ENCODE peak calls at places on chromosome 6, in four cellular contexts. G, Z, H and A are unnamed samples.
A peak's percentile ranks its signal among the peaks of the same experiment; 100 is the strongest.

GRCh38 chr6:72348926-72349325 is 272.9 kb upstream of the KCNQ5 start:
- DNase-seq in H (no peak), Z (no peak), G (no peak), A (no peak)

GRCh38 chr6:35094183-35094582 is 47.0 kb downstream of the TCP11 start:
- DNase-seq in H (no peak), Z (no peak), G (no peak), A (no peak)

GRCh38 chr6:110529907-110530306 is 53.5 kb upstream of the SLC22A16 start:
- DNase-seq in G (no peak), Z (no peak), H (no peak), A (no peak)

GRCh38 chr6:72464791-72465691 is 156.8 kb upstream of the KCNQ5 start:
- DNase-seq in G (no peak), Z (peak; percentile 35), H (no peak), A (no peak)

GRCh38 chr6:137297887-137298286 is 78.7 kb upstream of the IFNGR1 start:
- DNase-seq in Z (no peak), H (no peak), G (no peak), A (peak; percentile 34)

GRCh38 chr6:94623586-94623985 is 953.7 kb upstream of the MANEA start:
- DNase-seq in H (no peak), G (no peak), Z (no peak), A (no peak)

GRCh38 chr6:31901415-31901952 is 402 bp downstream of the ZBTB12 start:
- DNase-seq in H (peak; percentile 58), G (no peak), Z (peak; percentile 85), A (peak; percentile 57)

GRCh38 chr6:24117016-24117415 is 9.0 kb upstream of the NRSN1 start:
- DNase-seq in Z (no peak), H (no peak), G (no peak), A (no peak)

GRCh38 chr6:35392111-35392702 is 49.8 kb downstream of the PPARD start:
- DNase-seq in H (no peak), G (no peak), Z (no peak), A (no peak)

GRCh38 chr6:25366785-25367657 is 87.8 kb downstream of the CARMIL1 start:
- DNase-seq in H (no peak), Z (no peak), G (peak; percentile 39), A (no peak)

GRCh38 chr6:169096326-169096882 is 157.2 kb downstream of the THBS2 start:
- DNase-seq in H (no peak), G (no peak), Z (no peak), A (no peak)

GRCh38 chr6:154500769-154501171 is 9.7 kb downstream of the CNKSR3 start:
- DNase-seq in G (no peak), H (no peak), Z (peak; percentile 57), A (no peak)

GRCh38 chr6:31541059-31541657 is 645 bp downstream of the DDX39B start:
- DNase-seq in H (no peak), G (no peak), Z (peak; percentile 79), A (peak; percentile 85)

GRCh38 chr6:5141046-5141445 is 55.9 kb downstream of the PPP1R3G start:
- DNase-seq in H (no peak), G (no peak), Z (no peak), A (no peak)

GRCh38 chr6:45738057-45738455 is 277.6 kb downstream of the CLIC5 start:
- DNase-seq in Z (no peak), G (no peak), H (no peak), A (no peak)

GRCh38 chr6:29656798-29657197 is at the start of gene MOG:
- DNase-seq in G (no peak), Z (no peak), H (no peak), A (no peak)

GRCh38 chr6:33417903-33418689 is at the start of gene CUTA:
- DNase-seq in Z (peak; percentile 98), H (peak; percentile 89), G (peak; percentile 99), A (peak; percentile 99)

GRCh38 chr6:33418690-33419291 is 884 bp upstream of the CUTA start:
- DNase-seq in H (no peak), Z (peak; percentile 57), G (no peak), A (no peak)

GRCh38 chr6:33420493-33421343 is 853 bp downstream of the SYNGAP1 start:
- DNase-seq in H (no peak), G (no peak), Z (no peak), A (no peak)

GRCh38 chr6:33421344-33421643 is 1.4 kb downstream of the SYNGAP1 start:
- DNase-seq in Z (no peak), G (no peak), H (no peak), A (no peak)

GRCh38 chr6:33419580-33420492 is at the start of gene SYNGAP1:
- DNase-seq in H (no peak), Z (no peak), G (no peak), A (no peak)
- TF ChIP-seq SPI1 in H (no peak), Z (no peak), G (no peak), A (no peak)

DNA sequence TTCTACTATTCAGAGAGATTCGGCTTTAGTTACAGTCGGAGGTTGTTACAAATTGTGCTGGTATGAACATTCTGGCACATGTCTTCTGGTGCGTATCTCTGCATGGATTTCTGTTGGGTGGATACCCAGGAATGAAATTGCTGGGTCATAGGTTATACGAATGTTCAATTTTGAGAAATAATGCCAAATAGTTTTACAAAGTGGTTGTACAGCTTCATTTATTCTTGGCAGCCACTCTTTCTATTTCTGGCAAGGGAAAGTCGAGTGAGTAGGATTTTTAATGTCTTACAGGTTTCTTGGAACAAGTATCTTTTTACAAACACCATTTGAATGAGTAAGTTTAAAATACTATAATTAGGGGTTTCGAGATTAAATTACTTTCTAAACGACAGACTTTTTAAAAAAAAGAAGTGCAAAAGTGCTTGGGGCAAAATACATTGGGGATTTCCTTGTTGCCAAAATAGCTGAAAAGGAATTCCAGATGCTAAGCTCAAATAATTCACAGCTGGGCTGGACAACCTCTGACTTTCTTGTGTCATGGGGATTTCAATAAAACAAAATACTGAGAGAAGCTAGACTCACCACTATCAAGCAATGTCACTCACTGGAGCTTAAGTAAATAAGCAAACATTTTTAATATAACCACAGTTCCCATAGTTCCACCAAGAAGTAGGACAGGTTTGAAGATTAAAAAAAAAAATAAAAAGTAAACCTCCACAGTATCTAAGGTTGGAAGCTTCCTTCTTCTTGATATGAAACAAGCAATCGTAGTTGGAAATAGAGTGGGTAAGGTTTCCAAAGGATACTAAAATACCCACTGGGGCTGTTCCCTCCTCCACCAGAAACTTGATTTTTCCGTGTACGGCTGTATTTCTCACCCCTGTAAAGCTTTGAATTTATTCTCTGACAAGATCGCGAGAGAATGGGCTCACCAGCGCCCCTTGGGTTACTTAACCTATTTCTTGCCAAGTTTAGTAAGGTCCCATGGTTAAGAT is 21.6 kb upstream of the GFOD1 start:
- DNase-seq in H (no peak), G (no peak), Z (no peak), A (no peak)
- TF ChIP-seq SPI1 in H (no peak), G (no peak), Z (no peak), A (no peak)

GRCh38 chr6:138509371-138509770 is 10.1 kb upstream of the NHSL1 start:
- DNase-seq in Z (peak; percentile 30), G (no peak), H (no peak), A (peak; percentile 57)
- TF ChIP-seq SPI1 in Z (no peak), G (no peak), H (no peak), A (no peak)

GRCh38 chr6:166738361-166738760 is 111.3 kb upstream of the RPS6KA2 start:
- DNase-seq in Z (no peak), G (no peak), H (no peak), A (no peak)
- TF ChIP-seq SPI1 in Z (no peak), G (no peak), H (no peak), A (no peak)

DNA sequence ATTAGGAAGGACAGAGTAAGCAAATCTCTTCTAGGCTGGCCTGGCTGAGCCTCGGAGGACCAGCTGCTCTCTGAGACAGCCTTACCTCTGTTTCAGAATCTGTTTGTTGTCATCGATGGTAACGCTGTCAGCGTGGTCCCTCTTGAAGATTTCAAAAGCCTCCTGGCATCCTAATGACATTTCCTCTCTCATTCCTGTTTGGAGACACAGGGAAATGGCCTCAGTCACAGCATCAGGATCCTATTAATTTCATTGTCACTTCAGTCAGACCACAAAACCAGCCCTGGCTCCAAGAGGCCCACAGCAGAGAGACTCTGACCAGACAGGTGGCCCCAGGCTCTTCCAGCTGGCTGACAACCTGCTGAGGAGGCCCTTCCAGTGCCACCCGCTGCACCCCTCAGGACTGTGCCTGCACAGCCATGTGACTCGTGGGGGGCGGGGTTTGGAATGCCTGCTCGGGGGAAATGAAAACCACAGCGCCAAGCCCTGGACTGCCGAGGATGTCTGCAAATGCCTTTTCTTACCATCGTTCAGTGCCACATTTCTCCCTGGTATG is 108.5 kb upstream of the KCNK16 start:
- DNase-seq in Z (no peak), H (no peak), G (no peak), A (no peak)
- TF ChIP-seq SPI1 in Z (no peak), H (no peak), G (no peak), A (no peak)

GRCh38 chr6:41582540-41582939 is 36.4 kb downstream of the FOXP4 start:
- DNase-seq in G (no peak), Z (no peak), H (no peak), A (no peak)

GRCh38 chr6:41578714-41579610 is 32.8 kb downstream of the FOXP4 start:
- DNase-seq in G (no peak), H (no peak), Z (peak; percentile 76), A (no peak)

GRCh38 chr6:41583576-41583975 is 37.4 kb downstream of the FOXP4 start:
- DNase-seq in H (no peak), Z (no peak), G (no peak), A (no peak)

GRCh38 chr6:41580690-41581089 is 34.5 kb downstream of the FOXP4 start:
- DNase-seq in Z (no peak), G (no peak), H (no peak), A (no peak)

DNA sequence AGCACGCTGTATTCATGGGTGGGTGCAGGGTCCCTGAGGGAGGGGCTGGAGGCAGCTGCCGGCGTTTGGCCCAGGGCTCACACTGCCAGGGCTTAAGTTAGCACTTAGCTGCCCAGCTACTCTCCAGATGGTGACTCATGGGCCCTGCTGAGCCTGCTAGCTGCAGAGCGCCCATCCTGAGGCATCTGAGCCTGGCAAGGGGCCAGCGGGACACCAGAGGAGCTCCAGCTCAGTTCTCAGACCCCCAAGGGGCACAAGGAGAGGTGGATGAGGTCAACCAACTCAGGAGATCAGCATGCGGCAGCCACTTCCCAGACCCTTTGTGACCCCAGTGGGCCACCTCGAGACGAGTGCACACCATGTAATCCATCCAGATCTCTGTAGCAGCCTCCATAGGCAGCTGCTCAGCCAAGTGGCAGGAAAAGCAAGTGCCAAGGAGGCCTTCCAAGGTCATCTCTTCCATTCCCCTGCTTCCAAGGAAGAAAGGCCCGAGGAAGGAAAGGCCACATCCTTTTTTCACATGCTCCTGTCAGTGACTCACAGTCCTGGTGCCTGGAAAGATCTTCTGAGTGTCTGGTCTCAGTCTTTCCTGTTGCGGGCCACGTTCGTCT is 35.3 kb downstream of the FOXP4 start:
- DNase-seq in G (no peak), Z (no peak), H (no peak), A (no peak)
- TF ChIP-seq SPI1 in G (no peak), Z (no peak), H (no peak), A (no peak)

DNA sequence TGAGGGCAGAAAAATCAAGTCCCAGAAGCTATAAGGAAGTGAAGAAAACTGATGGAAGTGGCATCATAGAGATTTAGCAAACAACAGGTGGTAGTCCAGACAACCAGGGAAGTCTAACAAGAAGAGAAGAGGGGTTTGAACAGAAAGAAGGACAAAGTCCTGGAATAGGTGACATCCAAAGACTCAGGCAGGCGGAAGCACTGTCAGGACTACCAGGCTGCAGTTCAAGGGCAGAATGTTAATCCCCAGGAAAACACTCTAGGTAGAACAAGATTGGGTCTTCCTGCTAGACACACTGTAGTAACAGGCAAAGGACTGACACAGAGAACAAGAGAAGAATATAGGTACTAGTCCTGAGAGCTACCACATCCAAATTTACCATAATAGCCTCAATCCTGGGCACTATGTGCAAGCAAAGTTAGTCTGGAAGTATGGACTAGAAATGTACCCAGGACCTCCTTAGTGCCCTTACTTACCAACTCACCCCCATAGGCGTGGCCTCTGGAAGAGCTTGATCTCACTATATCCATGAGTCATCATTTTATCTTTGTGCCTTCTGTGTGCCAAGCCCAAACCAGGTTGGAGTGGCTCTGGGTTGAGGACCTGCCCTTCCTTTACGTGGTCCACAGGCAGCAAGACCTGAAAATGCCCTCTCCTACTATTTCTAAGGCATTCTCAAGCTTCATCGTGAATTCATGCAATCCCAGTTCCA is 2.2 kb upstream of the EPB41L2 start:
- DNase-seq in Z (no peak), G (no peak), H (no peak), A (no peak)
- TF ChIP-seq SPI1 in Z (no peak), G (no peak), H (no peak), A (no peak)